ENCODE peak calls at places on chromosomes 7 and 10, in six cellular contexts. One of them, this sample, is unnamed.

GRCh38 chr10:18402766-18403346 is 248.5 kb downstream of the NSUN6 start:
- DNase-seq in prostate gland: no peak
- DNase-seq in transverse colon: no peak
- DNase-seq in sigmoid colon: no peak
- DNase-seq in spleen: no peak
- DNase-seq in HepG2: no peak
- DNase-seq in this sample: no peak

GRCh38 chr10:112307631-112308502 is 24.7 kb downstream of the TECTB start:
- DNase-seq in prostate gland: no peak
- DNase-seq in HepG2: peak
- DNase-seq in transverse colon: peak
- DNase-seq in spleen: no peak
- DNase-seq in sigmoid colon: no peak
- DNase-seq in this sample: peak

GRCh38 chr10:775245-776075 is 86.0 kb upstream of the DIP2C start:
- DNase-seq in transverse colon: no peak
- DNase-seq in spleen: no peak
- DNase-seq in prostate gland: no peak
- DNase-seq in HepG2: no peak
- DNase-seq in sigmoid colon: peak
- DNase-seq in this sample: peak

GRCh38 chr10:84290235-84290634 is 38.2 kb upstream of the CCSER2 start:
- DNase-seq in HepG2: no peak
- DNase-seq in sigmoid colon: no peak
- DNase-seq in transverse colon: no peak
- DNase-seq in prostate gland: no peak
- DNase-seq in spleen: no peak
- DNase-seq in this sample: no peak

GRCh38 chr10:28587970-28588290 is 55.0 kb downstream of the WAC start:
- DNase-seq in spleen: no peak
- DNase-seq in HepG2: no peak
- DNase-seq in prostate gland: no peak
- DNase-seq in transverse colon: no peak
- DNase-seq in sigmoid colon: no peak
- DNase-seq in this sample: peak

GRCh38 chr7:148871030-148871429 is 13.1 kb downstream of the EZH2 start:
- DNase-seq in prostate gland: no peak
- DNase-seq in spleen: no peak
- DNase-seq in transverse colon: no peak
- DNase-seq in HepG2: no peak
- DNase-seq in sigmoid colon: no peak
- DNase-seq in this sample: no peak

GRCh38 chr10:28684157-28684985 is 7.0 kb downstream of the BAMBI start:
- DNase-seq in sigmoid colon: no peak
- DNase-seq in transverse colon: no peak
- DNase-seq in spleen: no peak
- DNase-seq in prostate gland: no peak
- DNase-seq in HepG2: no peak
- DNase-seq in this sample: no peak

GRCh38 chr10:89352039-89352597 is 24.3 kb downstream of the IFIT3 start:
- DNase-seq in prostate gland: no peak
- DNase-seq in transverse colon: peak
- DNase-seq in spleen: no peak
- DNase-seq in HepG2: peak
- DNase-seq in sigmoid colon: no peak
- DNase-seq in this sample: peak

GRCh38 chr10:75401569-75402485 is at the start of gene ZNF503:
- DNase-seq in HepG2: peak
- DNase-seq in sigmoid colon: peak
- DNase-seq in transverse colon: peak
- DNase-seq in spleen: peak
- DNase-seq in prostate gland: peak
- DNase-seq in this sample: peak

GRCh38 chr10:109203616-109204375 is 719.5 kb downstream of the XPNPEP1 start:
- DNase-seq in HepG2: no peak
- DNase-seq in sigmoid colon: no peak
- DNase-seq in prostate gland: no peak
- DNase-seq in transverse colon: no peak
- DNase-seq in spleen: no peak
- DNase-seq in this sample: no peak

GRCh38 chr10:35391153-35391953 is 55.0 kb downstream of the CCNY start:
- DNase-seq in spleen: no peak
- DNase-seq in sigmoid colon: no peak
- DNase-seq in prostate gland: no peak
- DNase-seq in HepG2: peak
- DNase-seq in transverse colon: no peak
- DNase-seq in this sample: no peak

GRCh38 chr7:53500076-53500475 is 464.6 kb downstream of the POM121L12 start:
- DNase-seq in sigmoid colon: no peak
- DNase-seq in prostate gland: no peak
- DNase-seq in HepG2: no peak
- DNase-seq in spleen: no peak
- DNase-seq in transverse colon: no peak
- DNase-seq in this sample: no peak

GRCh38 chr7:12893292-12893691 is 205.9 kb downstream of the ARL4A start:
- DNase-seq in HepG2: no peak
- DNase-seq in transverse colon: no peak
- DNase-seq in spleen: no peak
- DNase-seq in sigmoid colon: no peak
- DNase-seq in prostate gland: no peak
- DNase-seq in this sample: no peak

GRCh38 chr7:50538478-50538877 is 26.7 kb downstream of the DDC start:
- DNase-seq in spleen: no peak
- DNase-seq in sigmoid colon: no peak
- DNase-seq in transverse colon: no peak
- DNase-seq in HepG2: no peak
- DNase-seq in prostate gland: no peak
- DNase-seq in this sample: no peak

GRCh38 chr10:112687647-112688046 is 240.6 kb downstream of the VTI1A start:
- DNase-seq in spleen: no peak
- DNase-seq in HepG2: no peak
- DNase-seq in transverse colon: no peak
- DNase-seq in prostate gland: no peak
- DNase-seq in sigmoid colon: no peak
- DNase-seq in this sample: no peak

GRCh38 chr7:90597527-90597871 is 1.4 kb downstream of the CDK14 start:
- DNase-seq in sigmoid colon: no peak
- DNase-seq in spleen: no peak
- DNase-seq in transverse colon: no peak
- DNase-seq in prostate gland: no peak
- DNase-seq in HepG2: no peak
- DNase-seq in this sample: no peak
- H3K27ac ChIP-seq in sigmoid colon: no peak
- H3K27ac ChIP-seq in spleen: peak
- H3K27ac ChIP-seq in transverse colon: no peak
- H3K27ac ChIP-seq in prostate gland: no peak
- H3K27ac ChIP-seq in HepG2: no peak
- H3K27ac ChIP-seq in this sample: no peak

GRCh38 chr7:100015232-100016208 is at the start of gene ZKSCAN1:
- DNase-seq in prostate gland: peak
- DNase-seq in spleen: peak
- DNase-seq in sigmoid colon: peak
- DNase-seq in HepG2: peak
- DNase-seq in transverse colon: peak
- DNase-seq in this sample: peak
- TF ChIP-seq POLR2A in prostate gland: peak
- TF ChIP-seq POLR2A in spleen: peak
- TF ChIP-seq POLR2A in sigmoid colon: peak
- TF ChIP-seq POLR2A in HepG2: peak
- TF ChIP-seq POLR2A in transverse colon: peak
- TF ChIP-seq POLR2A in this sample: no peak

GRCh38 chr7:79615871-79616640 is 162.6 kb upstream of the MAGI2 start:
- DNase-seq in HepG2: no peak
- DNase-seq in sigmoid colon: no peak
- DNase-seq in prostate gland: no peak
- DNase-seq in transverse colon: no peak
- DNase-seq in spleen: no peak
- DNase-seq in this sample: no peak
- TF ChIP-seq POLR2AphosphoS5 in HepG2: no peak
- TF ChIP-seq POLR2AphosphoS5 in sigmoid colon: no peak
- TF ChIP-seq POLR2AphosphoS5 in prostate gland: no peak
- TF ChIP-seq POLR2AphosphoS5 in transverse colon: no peak
- TF ChIP-seq POLR2AphosphoS5 in spleen: no peak
- TF ChIP-seq POLR2AphosphoS5 in this sample: no peak

GRCh38 chr10:12081470-12081869 is 12.7 kb downstream of the DHTKD1 start:
- DNase-seq in transverse colon: no peak
- DNase-seq in spleen: no peak
- DNase-seq in prostate gland: no peak
- DNase-seq in HepG2: no peak
- DNase-seq in sigmoid colon: no peak
- DNase-seq in this sample: no peak
- H3K27ac ChIP-seq in transverse colon: no peak
- H3K27ac ChIP-seq in spleen: no peak
- H3K27ac ChIP-seq in prostate gland: no peak
- H3K27ac ChIP-seq in HepG2: no peak
- H3K27ac ChIP-seq in sigmoid colon: no peak
- H3K27ac ChIP-seq in this sample: no peak

GRCh38 chr7:2403014-2403717 is at the start of gene CHST12:
- DNase-seq in HepG2: peak
- DNase-seq in sigmoid colon: peak
- DNase-seq in prostate gland: peak
- DNase-seq in transverse colon: peak
- DNase-seq in spleen: peak
- DNase-seq in this sample: peak
- TF ChIP-seq POLR2A in HepG2: peak
- TF ChIP-seq POLR2A in sigmoid colon: no peak
- TF ChIP-seq POLR2A in prostate gland: peak
- TF ChIP-seq POLR2A in transverse colon: no peak
- TF ChIP-seq POLR2A in spleen: no peak
- TF ChIP-seq POLR2A in this sample: no peak

GRCh38 chr10:52256832-52257691 is 57.0 kb upstream of the DKK1 start:
- DNase-seq in sigmoid colon: no peak
- DNase-seq in transverse colon: peak
- DNase-seq in HepG2: no peak
- DNase-seq in prostate gland: no peak
- DNase-seq in spleen: no peak
- DNase-seq in this sample: no peak
- TF ChIP-seq POLR2AphosphoS5 in sigmoid colon: no peak
- TF ChIP-seq POLR2AphosphoS5 in transverse colon: no peak
- TF ChIP-seq POLR2AphosphoS5 in HepG2: no peak
- TF ChIP-seq POLR2AphosphoS5 in prostate gland: no peak
- TF ChIP-seq POLR2AphosphoS5 in spleen: no peak
- TF ChIP-seq POLR2AphosphoS5 in this sample: no peak

DNA sequence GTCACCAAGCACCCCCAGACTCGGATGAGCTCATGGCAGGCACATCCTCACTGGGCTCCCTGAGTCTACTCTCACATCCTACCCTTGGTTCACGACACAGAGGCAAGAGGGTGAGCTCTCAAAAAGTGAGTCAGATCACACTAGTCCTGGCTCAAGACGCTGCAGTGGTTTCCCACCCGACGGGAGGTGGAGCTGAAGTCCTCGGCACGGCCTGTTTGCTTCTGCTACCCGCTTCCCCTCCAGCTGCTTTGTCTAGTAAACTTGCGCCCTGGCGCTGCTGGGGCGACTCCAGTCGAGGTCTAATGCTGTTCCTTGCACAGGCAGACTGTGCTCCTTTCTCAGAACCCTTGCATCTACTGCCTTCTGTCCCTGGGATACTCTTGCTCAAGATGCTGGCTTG is 13.5 kb upstream of the SFMBT2 start:
- DNase-seq in transverse colon: peak
- DNase-seq in HepG2: no peak
- DNase-seq in sigmoid colon: no peak
- DNase-seq in prostate gland: no peak
- DNase-seq in spleen: peak
- DNase-seq in this sample: no peak
- H3K27ac ChIP-seq in transverse colon: no peak
- H3K27ac ChIP-seq in HepG2: no peak
- H3K27ac ChIP-seq in sigmoid colon: no peak
- H3K27ac ChIP-seq in prostate gland: no peak
- H3K27ac ChIP-seq in spleen: no peak
- H3K27ac ChIP-seq in this sample: no peak

GRCh38 chr10:102503264-102504178 is at the start of gene SUFU:
- DNase-seq in HepG2: peak
- DNase-seq in spleen: peak
- DNase-seq in sigmoid colon: peak
- DNase-seq in transverse colon: peak
- DNase-seq in prostate gland: peak
- DNase-seq in this sample: peak
- TF ChIP-seq POLR2A in HepG2: peak
- TF ChIP-seq POLR2A in spleen: no peak
- TF ChIP-seq POLR2A in sigmoid colon: no peak
- TF ChIP-seq POLR2A in transverse colon: peak
- TF ChIP-seq POLR2A in prostate gland: peak
- TF ChIP-seq POLR2A in this sample: no peak